ENCODE peak calls at places on chromosome 17, in seven cellular contexts. E is EH, U is RWPE1, C is fibroblast of lung, W is HT1080, J is GM12891, S is foreskin fibroblast. R is an unnamed sample.

GRCh38 chr17:41539979-41540701 is 12.0 kb upstream of the KRT19 start:
- DNase-seq in C (no peak), S (no peak), J (no peak), E (no peak), U (no peak), W (no peak), R (no peak)

GRCh38 chr17:21129023-21129681 is 2.4 kb downstream of the DHRS7B start:
- DNase-seq in E (peak), J (no peak), W (no peak), S (peak), U (no peak), C (peak), R (no peak)

GRCh38 chr17:83014297-83014696 is 65.1 kb upstream of the METRNL start:
- DNase-seq in E (no peak), W (no peak), S (no peak), J (no peak), U (no peak), C (no peak), R (no peak)

GRCh38 chr17:32298298-32298697 is 32.7 kb downstream of the RHBDL3 start:
- DNase-seq in E (no peak), U (no peak), C (no peak), J (no peak), S (peak), W (no peak), R (peak)

GRCh38 chr17:15249487-15249886 is 15.6 kb downstream of the PMP22 start:
- DNase-seq in J (no peak), S (no peak), E (no peak), C (no peak), U (no peak), W (no peak), R (no peak)

GRCh38 chr17:77076046-77076882 is 64.5 kb upstream of the SEC14L1 start:
- DNase-seq in U (no peak), E (peak), W (no peak), C (peak), S (no peak), J (no peak), R (peak)

GRCh38 chr17:38457577-38458371 is 29.5 kb downstream of the ARHGAP23 start:
- DNase-seq in W (no peak), S (no peak), U (no peak), E (no peak), J (no peak), C (no peak), R (peak)

GRCh38 chr17:78974635-78975591 is 4.8 kb downstream of the LGALS3BP start:
- DNase-seq in J (no peak), C (peak), U (peak), S (peak), E (peak), W (no peak), R (peak)

GRCh38 chr17:78922876-78923498 is 2.2 kb downstream of the TIMP2 start:
- DNase-seq in S (no peak), C (no peak), E (no peak), W (no peak), J (no peak), U (no peak), R (peak)

GRCh38 chr17:39143552-39144093 is 7.8 kb downstream of the PLXDC1 start:
- DNase-seq in J (no peak), E (no peak), S (no peak), W (no peak), U (no peak), C (no peak), R (peak)

GRCh38 chr17:49822829-49823228 is 25.0 kb downstream of the TAC4 start:
- DNase-seq in S (peak), U (no peak), C (peak), W (no peak), E (no peak), J (no peak), R (peak)

GRCh38 chr17:2777242-2777867 is 18.9 kb upstream of the RAP1GAP2 start:
- DNase-seq in U (no peak), C (no peak), S (no peak), E (no peak), W (no peak), J (no peak), R (peak)

GRCh38 chr17:63545302-63545928 is 4.9 kb upstream of the DCAF7 start:
- DNase-seq in C (no peak), J (peak), W (no peak), E (no peak), U (no peak), S (no peak), R (peak)

GRCh38 chr17:17496189-17497064 is at the start of gene RASD1:
- DNase-seq in W (peak), J (peak), U (peak), S (peak), C (peak), E (peak), R (peak)

GRCh38 chr17:35878361-35878760 is 1.8 kb downstream of the CCL5 start:
- DNase-seq in C (no peak), W (no peak), U (no peak), E (no peak), S (no peak), J (no peak), R (no peak)

GRCh38 chr17:59914274-59914854 is 21.4 kb downstream of the RPS6KB1 start:
- DNase-seq in W (no peak), U (peak), E (peak), C (peak), J (peak), S (no peak), R (peak)

GRCh38 chr17:49365667-49366066 is 3.6 kb upstream of the ZNF652 start:
- DNase-seq in U (no peak), C (no peak), E (peak), S (no peak), W (peak), J (no peak), R (peak)

GRCh38 chr17:15291674-15292361 is 26.7 kb upstream of the PMP22 start:
- DNase-seq in W (peak), S (no peak), J (no peak), U (no peak), E (peak), C (peak), R (no peak)

GRCh38 chr17:42365136-42365535 is 23.1 kb downstream of the STAT3 start:
- DNase-seq in S (peak), U (no peak), W (peak), C (peak), J (no peak), E (peak), R (peak)

GRCh38 chr17:46832945-46833839 is 14.7 kb upstream of the WNT3 start:
- DNase-seq in S (peak), C (peak), J (no peak), U (no peak), W (peak), E (peak), R (peak)

GRCh38 chr17:79800325-79801155 is 3.7 kb upstream of the CBX8 start:
- DNase-seq in J (no peak), W (no peak), E (peak), C (peak), S (peak), U (no peak), R (peak)

GRCh38 chr17:73802871-73803270 is 158.6 kb upstream of the SDK2 start:
- DNase-seq in C (no peak), S (no peak), E (no peak), W (no peak), J (no peak), U (no peak), R (no peak)

GRCh38 chr17:42178817-42179216 is 2.1 kb downstream of the KCNH4 start:
- DNase-seq in W (no peak), E (no peak), J (peak), S (no peak), C (no peak), U (no peak), R (peak)

GRCh38 chr17:80817861-80818260 is 173.8 kb upstream of the CHMP6 start:
- DNase-seq in J (no peak), E (peak), U (peak), W (peak), S (peak), C (peak), R (no peak)

GRCh38 chr17:64032081-64032480 is 11.6 kb upstream of the ICAM2 start:
- DNase-seq in W (peak), S (peak), U (no peak), E (peak), J (no peak), C (peak), R (no peak)

GRCh38 chr17:13806023-13806553 is 204.4 kb upstream of the HS3ST3A1 start:
- DNase-seq in U (no peak), J (no peak), E (no peak), S (no peak), W (peak), C (no peak), R (no peak)

R was measured in osteoblast.